ENCODE peak calls at places on chromosomes 3 and 15, in seven cellular contexts. S is hippocampal formation; M is effector memory CD8-positive, alpha-beta T cell; P is stimulated activated CD4-positive, alpha-beta T cell treated with anti-CD3 and anti-CD28 coated beads, Interleukin-4, amount 100 ng/mL, for 48 hours; Z is AG09319; A is activated CD8-positive, alpha-beta memory T cell treated with anti-CD3 and anti-CD28 coated beads for 1 hour; L is GM23248. H is an unnamed sample.

GRCh38 chr3:69200384-69201068 is 78.1 kb upstream of the LMOD3 start:
- DNase-seq in S (no peak), M (no peak), P (peak; percentile 41), Z (no peak), A (no peak), L (no peak), H (no peak)

GRCh38 chr3:172675371-172676193 is 35.3 kb downstream of the NCEH1 start:
- DNase-seq in S (no peak), M (peak; percentile 12), P (no peak), Z (no peak), A (no peak), L (peak; percentile 57), H (peak; percentile 43)

GRCh38 chr15:44545934-44546802 is 9.2 kb downstream of the EIF3J start:
- DNase-seq in S (no peak), M (no peak), P (peak; percentile 39), Z (no peak), A (no peak), L (peak; percentile 82), H (no peak)

GRCh38 chr3:29822051-29822450 is 541.2 kb downstream of the RBMS3 start:
- DNase-seq in S (no peak), M (no peak), P (no peak), Z (no peak), A (no peak), L (peak; percentile 72), H (no peak)

GRCh38 chr15:78233496-78233895 is 869 bp downstream of the ACSBG1 start:
- DNase-seq in S (no peak), M (no peak), P (no peak), Z (no peak), A (no peak), L (no peak), H (no peak)

GRCh38 chr3:128236667-128237066 is 83.4 kb downstream of the EEFSEC start:
- DNase-seq in S (no peak), M (no peak), P (no peak), Z (no peak), A (no peak), L (no peak), H (no peak)

GRCh38 chr3:188605231-188605630 is 451.3 kb downstream of the LPP start:
- DNase-seq in S (no peak), M (no peak), P (no peak), Z (peak; percentile 28), A (no peak), L (peak; percentile 51), H (no peak)

GRCh38 chr15:71052356-71052755 is 62.9 kb upstream of the THSD4 start:
- DNase-seq in S (no peak), M (no peak), P (no peak), Z (no peak), A (no peak), L (peak; percentile 76), H (no peak)

GRCh38 chr15:92324036-92324963 is 69.4 kb upstream of the ST8SIA2 start:
- DNase-seq in S (no peak), M (no peak), P (no peak), Z (no peak), A (no peak), L (no peak), H (no peak)

GRCh38 chr3:103002447-103002846 is 567.6 kb downstream of the ZPLD1 start:
- DNase-seq in S (no peak), M (no peak), P (no peak), Z (no peak), A (no peak), L (peak; percentile 7), H (no peak)

GRCh38 chr15:87672309-87672897 is 584.1 kb downstream of the NTRK3 start:
- DNase-seq in S (no peak), M (no peak), P (no peak), Z (peak; percentile 7), A (no peak), L (peak; percentile 67), H (no peak)

GRCh38 chr3:128487813-128488635 is 5.0 kb downstream of the GATA2 start:
- DNase-seq in S (peak; percentile 28), M (no peak), P (no peak), Z (peak; percentile 74), A (no peak), L (peak; percentile 99), H (peak; percentile 67)

GRCh38 chr3:72448375-72448823 is 399.8 kb downstream of the SHQ1 start:
- DNase-seq in S (no peak), M (no peak), P (no peak), Z (no peak), A (no peak), L (no peak), H (no peak)

GRCh38 chr3:49647741-49648140 is 26.4 kb upstream of the APEH start:
- DNase-seq in S (no peak), M (no peak), P (no peak), Z (no peak), A (no peak), L (no peak), H (no peak)

GRCh38 chr3:149371001-149371722 is 6.3 kb downstream of the TM4SF1 start:
- DNase-seq in S (no peak), M (no peak), P (no peak), Z (no peak), A (no peak), L (peak; percentile 76), H (no peak)

GRCh38 chr3:20809356-20809755 is 623.4 kb upstream of the SGO1 start:
- DNase-seq in S (no peak), M (no peak), P (no peak), Z (no peak), A (no peak), L (no peak), H (no peak)

GRCh38 chr15:84391191-84391590 is 155.6 kb downstream of the GOLGA6L4 start:
- DNase-seq in S (no peak), M (no peak), P (no peak), Z (no peak), A (no peak), L (no peak), H (no peak)

GRCh38 chr3:124221286-124221821 is 229.4 kb upstream of the ROPN1 start:
- DNase-seq in S (no peak), M (no peak), P (no peak), Z (no peak), A (no peak), L (peak; percentile 12), H (no peak)

GRCh38 chr15:33866101-33866737 is 102.1 kb upstream of the CHRM5 start:
- DNase-seq in S (no peak), M (no peak), P (no peak), Z (no peak), A (no peak), L (no peak), H (no peak)

GRCh38 chr3:78728406-78729145 is 1039.2 kb downstream of the ROBO1 start:
- DNase-seq in S (peak; percentile 77), M (no peak), P (no peak), Z (peak; percentile 29), A (no peak), L (peak; percentile 58), H (no peak)

GRCh38 chr3:43256714-43257461 is 29.5 kb upstream of the SNRK start:
- DNase-seq in S (no peak), M (no peak), P (no peak), Z (no peak), A (no peak), L (peak; percentile 17), H (no peak)

GRCh38 chr15:61731081-61731480 is 329.2 kb downstream of the VPS13C start:
- DNase-seq in S (no peak), M (no peak), P (no peak), Z (no peak), A (no peak), L (no peak), H (no peak)

GRCh38 chr3:159989973-159990846 is 1.6 kb downstream of the IL12A start:
- DNase-seq in S (no peak), M (no peak), P (no peak), Z (no peak), A (no peak), L (no peak), H (no peak)